ENCODE peak calls at places on chromosome 16, in six cellular contexts. Y, R, Q, C, H and U are unnamed samples.

GRCh38 chr16:67666538-67667433 is at the start of the genes C16orf86 and ENKD1:
- DNase-seq in C (peak), Q (peak), Y (peak), R (no peak), H (peak), U (peak)

GRCh38 chr16:83648347-83648746 is 159.4 kb upstream of the HSBP1 start:
- DNase-seq in C (peak), Y (no peak), Q (no peak), H (no peak), R (no peak), U (no peak)

GRCh38 chr16:19389246-19389645 is 28.4 kb upstream of the TMC5 start:
- DNase-seq in H (peak), C (peak), Q (peak), Y (peak), R (peak), U (peak)

GRCh38 chr16:75096730-75097129 is 19.9 kb downstream of the LDHD start:
- DNase-seq in H (no peak), C (peak), R (no peak), Q (no peak), Y (peak), U (no peak)

GRCh38 chr16:73064996-73065349 is 17.0 kb upstream of the ZFHX3 start:
- DNase-seq in R (no peak), Y (no peak), H (no peak), C (no peak), Q (no peak), U (no peak)

GRCh38 chr16:26334218-26335111 is 642.7 kb downstream of the HS3ST4 start:
- DNase-seq in C (no peak), Q (no peak), H (no peak), Y (no peak), R (no peak), U (no peak)

GRCh38 chr16:22628994-22629393 is 118.3 kb downstream of the NPIPB5 start:
- DNase-seq in R (no peak), Y (no peak), Q (no peak), H (no peak), C (no peak), U (no peak)

GRCh38 chr16:14097182-14097951 is 26.2 kb downstream of the MRTFB start:
- DNase-seq in H (no peak), Q (no peak), C (peak), Y (peak), R (peak), U (no peak)

GRCh38 chr16:81932668-81933067 is 78.6 kb downstream of the SDR42E1 start:
- DNase-seq in R (no peak), C (no peak), H (no peak), Y (no peak), Q (no peak), U (no peak)

GRCh38 chr16:29304251-29304900 is 102.1 kb downstream of the NPIPB11 start:
- DNase-seq in C (no peak), Y (no peak), R (no peak), Q (no peak), H (no peak), U (no peak)

GRCh38 chr16:86791287-86792074 is 213.1 kb downstream of the FOXL1 start:
- DNase-seq in C (no peak), H (no peak), Y (no peak), R (no peak), Q (no peak), U (no peak)

GRCh38 chr16:66859397-66860068 is 15.3 kb downstream of the CA7 start:
- DNase-seq in Q (no peak), C (no peak), H (no peak), Y (no peak), R (no peak), U (no peak)